ENCODE peak calls at places on chromosome 1, in seven cellular contexts. Z is pancreas; R is foreskin fibroblast; H is activated CD8-positive, alpha-beta T cell treated with anti-CD3 and anti-CD28 coated beads for 36 hours; P is fibroblast of the aortic adventitia; O is BE2C; S is brain microvascular endothelial cell. J is an unnamed sample.

GRCh38 chr1:202578001-202578500 is 132.2 kb downstream of the SYT2 start:
- DNase-seq in P (peak), S (no peak), R (peak), Z (no peak), O (no peak), H (no peak), J (no peak)

GRCh38 chr1:15343729-15344128 is 66.0 kb upstream of the EFHD2 start:
- DNase-seq in S (peak), P (peak), R (peak), O (no peak), H (no peak), Z (peak), J (no peak)

GRCh38 chr1:7888248-7889010 is 35.6 kb upstream of the UTS2 start:
- DNase-seq in H (no peak), S (no peak), R (peak), P (peak), O (no peak), Z (no peak), J (no peak)

GRCh38 chr1:196779093-196779492 is 4.5 kb downstream of the CFHR3 start:
- DNase-seq in Z (no peak), O (no peak), R (no peak), S (no peak), H (no peak), P (no peak), J (no peak)

GRCh38 chr1:35243681-35244080 is 24.8 kb upstream of the ZMYM4 start:
- DNase-seq in H (no peak), Z (no peak), R (peak), P (no peak), S (no peak), O (no peak), J (no peak)

GRCh38 chr1:153361129-153362109 is 3.8 kb downstream of the S100A9 start:
- DNase-seq in R (no peak), P (no peak), S (no peak), H (no peak), O (no peak), Z (no peak), J (no peak)

GRCh38 chr1:25612421-25612820 is 4.2 kb upstream of the MAN1C1 start:
- DNase-seq in O (no peak), P (no peak), R (no peak), H (no peak), Z (no peak), S (no peak), J (no peak)

GRCh38 chr1:8027748-8028631 is 1.9 kb upstream of the ERRFI1 start:
- DNase-seq in S (peak), R (peak), O (no peak), P (peak), H (no peak), Z (no peak), J (no peak)

GRCh38 chr1:23483327-23484252 is at the start of gene ASAP3:
- DNase-seq in O (no peak), R (peak), H (peak), Z (peak), P (peak), S (no peak), J (no peak)

GRCh38 chr1:200885564-200886402 is 8.9 kb upstream of the INAVA start:
- DNase-seq in S (no peak), O (no peak), Z (no peak), P (no peak), R (no peak), H (no peak), J (no peak)

GRCh38 chr1:148372731-148373130 is 110.4 kb downstream of the PPIAL4G start:
- DNase-seq in P (no peak), H (peak), Z (no peak), R (peak), S (peak), O (no peak), J (peak)

GRCh38 chr1:178031856-178032320 is 62.0 kb upstream of the RASAL2 start:
- DNase-seq in O (peak), S (peak), Z (peak), P (peak), R (peak), H (peak), J (no peak)

GRCh38 chr1:40742363-40743061 is 41.1 kb upstream of the KCNQ4 start:
- DNase-seq in O (no peak), H (peak), R (peak), S (no peak), P (no peak), Z (no peak), J (no peak)

GRCh38 chr1:64895500-64895899 is 70.8 kb downstream of the JAK1 start:
- DNase-seq in Z (no peak), O (no peak), H (no peak), R (no peak), S (no peak), P (no peak), J (no peak)

GRCh38 chr1:86705633-86705985 is 1.2 kb downstream of the SH3GLB1 start:
- DNase-seq in S (no peak), O (no peak), Z (no peak), P (no peak), R (no peak), H (no peak), J (no peak)

GRCh38 chr1:228007801-228008341 is 1.1 kb downstream of the WNT3A start:
- DNase-seq in O (no peak), R (no peak), Z (no peak), H (no peak), P (no peak), S (no peak), J (peak)

GRCh38 chr1:147647796-147648633 is 22.3 kb downstream of the ACP6 start:
- DNase-seq in O (no peak), P (no peak), S (no peak), Z (no peak), R (no peak), H (peak), J (peak)

GRCh38 chr1:220451541-220451940 is 76.4 kb upstream of the MARK1 start:
- DNase-seq in R (peak), O (no peak), Z (no peak), H (no peak), P (no peak), S (no peak), J (no peak)

GRCh38 chr1:17128361-17128760 is 9.1 kb upstream of the PADI2 start:
- DNase-seq in H (no peak), R (peak), S (peak), O (no peak), Z (no peak), P (peak), J (no peak)

GRCh38 chr1:174968750-174969244 is 30.9 kb upstream of the CACYBP start:
- DNase-seq in R (peak), O (no peak), H (peak), P (peak), S (peak), Z (no peak), J (no peak)

GRCh38 chr1:166165661-166166399 is 971 bp downstream of the FAM78B start:
- DNase-seq in Z (peak), S (no peak), H (no peak), R (peak), O (peak), P (peak), J (no peak)

GRCh38 chr1:89994805-89995594 is at the start of gene ZNF326:
- DNase-seq in H (peak), O (peak), Z (peak), S (peak), P (peak), R (peak), J (peak)

GRCh38 chr1:98323396-98323795 is 338.1 kb upstream of the SNX7 start:
- DNase-seq in P (peak), S (peak), H (no peak), Z (no peak), R (peak), O (no peak), J (no peak)

GRCh38 chr1:172609528-172609927 is 49.4 kb upstream of the FASLG start:
- DNase-seq in P (peak), Z (no peak), H (no peak), O (no peak), R (peak), S (no peak), J (no peak)
- TF ChIP-seq CTCF in P (peak), Z (no peak), H (peak), O (peak), R (peak), S (peak), J (peak)

DNA sequence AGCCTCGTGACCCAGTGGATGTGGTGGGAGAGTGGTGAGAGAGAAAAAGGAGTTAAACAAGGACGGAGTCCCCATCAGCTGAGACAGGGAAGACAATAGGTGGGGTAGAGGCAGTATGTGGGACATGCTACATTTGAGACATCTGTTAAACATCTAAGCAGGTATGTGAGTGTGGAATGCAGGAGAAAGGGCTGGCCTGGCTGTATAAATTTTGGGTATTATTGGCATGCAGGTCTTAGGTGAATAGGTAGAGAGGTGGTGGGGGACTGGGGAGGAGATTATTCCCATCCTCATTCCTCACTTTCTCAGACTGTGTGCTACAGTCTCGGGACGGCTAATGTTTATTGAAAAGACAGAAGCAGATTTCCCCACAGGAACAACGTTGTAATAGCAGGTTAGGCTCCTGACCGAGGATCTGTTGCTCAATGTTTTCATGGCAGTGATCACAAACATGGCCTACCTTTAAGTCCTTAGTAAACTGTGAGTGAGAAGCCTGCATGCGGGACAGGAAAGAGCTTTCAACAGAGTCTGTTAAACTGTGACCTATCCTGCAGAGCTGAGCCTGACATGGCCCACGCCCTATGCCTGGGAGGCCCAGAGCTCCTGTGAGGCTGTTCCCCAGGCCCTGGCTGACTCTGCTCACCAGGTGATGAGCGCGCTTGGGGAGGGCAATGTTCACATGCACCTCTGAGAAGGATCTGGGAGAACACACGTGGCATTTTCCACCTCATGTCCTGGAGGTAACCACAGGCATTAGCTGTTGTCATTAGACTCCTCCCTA is 16.5 kb downstream of the VSIG8 start:
- DNase-seq in O (no peak), S (no peak), H (no peak), R (no peak), Z (no peak), P (no peak), J (no peak)
- TF ChIP-seq CTCF in O (no peak), S (no peak), H (no peak), R (no peak), Z (no peak), P (no peak), J (no peak)

GRCh38 chr1:160219062-160219929 is 14.1 kb downstream of the PEA15 start:
- DNase-seq in O (peak), H (no peak), R (peak), S (peak), P (peak), Z (no peak), J (no peak)
- TF ChIP-seq CTCF in O (peak), H (no peak), R (peak), S (peak), P (peak), Z (peak), J (no peak)

GRCh38 chr1:48823161-48823560 is 46.5 kb upstream of the BEND5 start:
- DNase-seq in Z (peak), P (no peak), S (no peak), R (peak), H (no peak), O (peak), J (no peak)

GRCh38 chr1:48817505-48818114 is 40.9 kb upstream of the BEND5 start:
- DNase-seq in H (peak), O (peak), Z (peak), R (peak), P (peak), S (peak), J (no peak)
- TF ChIP-seq CTCF in H (peak), O (peak), Z (peak), R (peak), P (peak), S (peak), J (no peak)